ENCODE peak calls at places on chromosomes 16 and 17, in four cellular contexts. U is upper lobe of right lung, S is kidney epithelial cell, Y is GM12864. J is an unnamed sample.

GRCh38 chr16:57757326-57757786 is 21.8 kb downstream of the KATNB1 start:
- DNase-seq in U (peak; percentile 93), S (no peak), Y (peak; percentile 21), J (no peak)

GRCh38 chr17:10879110-10879509 is 41.2 kb upstream of the PIRT start:
- DNase-seq in U (no peak), S (no peak), Y (no peak), J (no peak)

GRCh38 chr17:57551321-57552079 is 193.6 kb downstream of the CCDC182 start:
- DNase-seq in U (no peak), S (no peak), Y (peak; percentile 51), J (no peak)

GRCh38 chr17:77400445-77400870 is 259.7 kb downstream of the SEC14L1 start:
- DNase-seq in U (no peak), S (no peak), Y (no peak), J (no peak)

GRCh38 chr17:29115906-29116651 is 64.1 kb downstream of the MYO18A start:
- DNase-seq in U (no peak), S (no peak), Y (no peak), J (no peak)

GRCh38 chr16:55204094-55204493 is 119.9 kb upstream of the IRX6 start:
- DNase-seq in U (no peak), S (no peak), Y (no peak), J (no peak)

GRCh38 chr17:45431531-45432404 is 902 bp downstream of the ARHGAP27 start:
- DNase-seq in U (peak; percentile 97), S (no peak), Y (no peak), J (no peak)

GRCh38 chr17:36849871-36850348 is 87.4 kb upstream of the LHX1 start:
- DNase-seq in U (no peak), S (peak; percentile 67), Y (peak; percentile 53), J (no peak)

GRCh38 chr17:55722742-55723487 is at the start of gene TMEM100:
- DNase-seq in U (no peak), S (peak; percentile 34), Y (no peak), J (no peak)

GRCh38 chr17:2837147-2837561 is 40.9 kb downstream of the RAP1GAP2 start:
- DNase-seq in U (no peak), S (no peak), Y (no peak), J (no peak)

GRCh38 chr17:18950944-18951905 is 740 bp upstream of the SLC5A10 start:
- DNase-seq in U (peak; percentile 72), S (peak; percentile 75), Y (no peak), J (no peak)

GRCh38 chr17:15220785-15221184 is 44.3 kb downstream of the PMP22 start:
- DNase-seq in U (no peak), S (no peak), Y (no peak), J (no peak)

GRCh38 chr17:61460796-61461585 is 8.8 kb downstream of the TBX4 start:
- DNase-seq in U (no peak), S (no peak), Y (no peak), J (no peak)

GRCh38 chr16:75351183-75351582 is 82.1 kb downstream of the CFDP1 start:
- DNase-seq in U (no peak), S (peak; percentile 45), Y (no peak), J (peak; percentile 54)

GRCh38 chr17:33385133-33385532 is 92.0 kb upstream of the ASIC2 start:
- DNase-seq in U (no peak), S (no peak), Y (no peak), J (no peak)

GRCh38 chr17:78568494-78569115 is 8.6 kb downstream of the DNAH17 start:
- DNase-seq in U (no peak), S (peak; percentile 21), Y (no peak), J (no peak)

GRCh38 chr17:50147841-50148225 is 2.6 kb downstream of the PPP1R9B start:
- DNase-seq in U (no peak), S (no peak), Y (no peak), J (no peak)

GRCh38 chr17:81397314-81398169 is 2.3 kb downstream of the BAHCC1 start:
- DNase-seq in U (no peak), S (no peak), Y (no peak), J (no peak)

GRCh38 chr17:50114849-50115357 is 15.1 kb downstream of the SAMD14 start:
- DNase-seq in U (no peak), S (no peak), Y (no peak), J (no peak)

DNA sequence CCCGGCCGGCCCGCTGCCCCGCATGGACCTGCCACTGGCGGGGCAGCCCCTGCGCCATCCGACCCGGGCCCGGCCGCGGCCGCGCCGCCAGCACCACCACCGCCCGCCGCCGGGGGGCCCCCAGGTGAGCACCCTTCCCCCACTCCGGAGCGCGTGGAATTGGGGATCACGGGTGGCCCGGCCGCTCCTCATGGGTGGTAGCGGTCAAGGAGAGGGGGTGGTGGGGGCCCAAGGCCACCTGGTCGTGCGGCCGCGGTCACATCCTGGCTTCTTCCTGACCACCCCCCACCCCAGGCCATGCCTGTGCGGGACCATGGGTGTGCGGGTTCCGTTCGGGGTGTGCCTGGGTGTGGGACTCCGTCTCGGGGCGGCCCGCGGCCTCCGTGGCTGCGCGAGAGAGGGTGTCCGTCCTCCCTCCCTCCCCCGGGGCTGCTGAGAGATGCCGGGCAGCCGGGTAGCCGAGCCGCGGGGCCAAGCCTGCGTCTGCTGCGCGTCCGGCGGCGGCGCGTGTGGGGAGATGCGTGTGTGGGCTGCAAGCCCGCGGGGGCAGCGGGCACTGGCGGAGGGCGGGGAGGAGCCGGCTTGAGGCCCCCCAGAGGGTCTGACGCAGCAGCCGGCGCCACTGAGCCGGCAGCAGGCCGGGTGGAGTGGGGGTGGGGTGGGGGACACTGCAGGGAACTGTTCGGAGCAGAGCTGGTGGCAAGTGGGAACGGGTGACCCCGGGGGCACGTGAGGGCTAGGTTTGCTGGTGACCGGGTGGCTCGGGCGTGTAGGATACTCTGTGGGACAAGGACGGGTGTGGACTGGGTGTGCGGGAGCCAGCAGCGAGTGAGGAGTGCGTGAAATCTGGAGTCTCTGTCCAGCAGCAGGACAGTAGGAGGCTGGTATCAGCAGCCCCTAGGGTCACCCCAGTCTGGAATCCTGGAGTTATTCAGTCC is 6.7 kb downstream of the ACD start:
- DNase-seq in U (no peak), S (no peak), Y (no peak), J (no peak)
- H3K4me3 ChIP-seq in U (peak overlapping the region; percentile 26), S (peak overlapping the region; percentile 29), Y (no peak overlapping the region), J (peak overlapping the region; percentile 38)

GRCh38 chr17:34670618-34671017 is 91.2 kb downstream of the TMEM132E start:
- DNase-seq in U (no peak), S (no peak), Y (no peak), J (no peak)
- TF ChIP-seq CTCF in U (no peak), S (no peak), Y (no peak), J (no peak)

GRCh38 chr16:23401142-23401541 is 51.8 kb downstream of the COG7 start:
- DNase-seq in U (no peak), S (no peak), Y (no peak), J (no peak)

GRCh38 chr16:23402100-23402499 is 50.9 kb downstream of the COG7 start:
- DNase-seq in U (no peak), S (no peak), Y (no peak), J (no peak)

GRCh38 chr16:23400387-23400930 is 52.5 kb downstream of the COG7 start:
- DNase-seq in U (no peak), S (no peak), Y (no peak), J (no peak)

GRCh38 chr16:23397464-23397863 is 55.5 kb downstream of the COG7 start:
- DNase-seq in U (no peak), S (no peak), Y (no peak), J (no peak)

GRCh38 chr16:23398987-23399805 is 53.8 kb downstream of the COG7 start:
- DNase-seq in U (no peak), S (no peak), Y (no peak), J (peak; percentile 74)
- H3K4me3 ChIP-seq in U (no peak overlapping the region), S (no peak overlapping the region), Y (no peak overlapping the region), J (no peak overlapping the region)

DNA sequence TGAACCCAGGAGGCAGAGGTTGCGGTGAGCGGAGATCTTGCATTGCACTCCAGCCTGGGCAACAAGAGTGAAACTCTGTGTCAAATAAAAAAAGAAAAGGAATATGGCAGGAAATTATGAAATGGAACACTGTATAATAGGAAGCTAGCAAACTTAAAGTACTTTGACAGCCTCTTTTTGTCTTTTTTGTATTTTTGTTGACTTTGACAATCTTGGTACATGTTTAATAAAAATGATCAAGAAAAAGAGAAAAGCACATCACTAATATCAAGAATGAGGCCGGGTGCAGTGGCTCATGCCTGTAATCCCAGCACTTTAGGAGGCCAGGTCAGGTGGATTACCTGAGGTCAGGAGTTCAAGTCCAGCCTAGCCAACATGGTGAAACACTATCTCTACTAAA is 5.5 kb downstream of the ATF7IP2 start:
- DNase-seq in U (no peak), S (no peak), Y (no peak), J (no peak)
- TF ChIP-seq CTCF in U (no peak), S (no peak), Y (no peak), J (no peak)